ENCODE peak calls at places on chromosomes 13 and 19, in four cellular contexts. N is suprapubic skin, O is prostate gland, I is transverse colon. Z is an unnamed sample.
A peak's percentile ranks its signal among the peaks of the same experiment; 100 is the strongest.

GRCh38 chr13:111177803-111178389 is 62.8 kb downstream of the ARHGEF7 start:
- DNase-seq in N (no peak), O (no peak), I (no peak), Z (no peak)

GRCh38 chr19:6373813-6374108 is 1.2 kb downstream of the ALKBH7 start:
- DNase-seq in N (no peak), O (no peak), I (no peak), Z (no peak)

GRCh38 chr13:42880241-42880640 is 98.9 kb downstream of the FAM216B start:
- DNase-seq in N (no peak), O (no peak), I (no peak), Z (no peak)

GRCh38 chr13:33284916-33285315 is 639 bp downstream of the STARD13 start:
- DNase-seq in N (no peak), O (no peak), I (no peak), Z (no peak)

GRCh38 chr19:2249010-2249866 is at the start of gene AMH:
- DNase-seq in N (no peak), O (no peak), I (no peak), Z (no peak)

GRCh38 chr13:93522486-93522885 is 295.9 kb downstream of the GPC6 start:
- DNase-seq in N (no peak), O (no peak), I (no peak), Z (no peak)

GRCh38 chr13:28499579-28499978 is 4.7 kb upstream of the FLT1 start:
- DNase-seq in N (no peak), O (no peak), I (no peak), Z (no peak)

GRCh38 chr13:95643009-95643408 is 1.5 kb downstream of the DZIP1 start:
- DNase-seq in N (no peak), O (no peak), I (no peak), Z (no peak)

GRCh38 chr13:99050983-99051488 is 73.2 kb upstream of the DOCK9 start:
- DNase-seq in N (no peak), O (no peak), I (no peak), Z (no peak)

GRCh38 chr13:112690242-112690943 is 555 bp downstream of the ATP11A start:
- DNase-seq in N (peak; percentile 74), O (peak; percentile 18), I (peak; percentile 38), Z (peak; percentile 73)

DNA sequence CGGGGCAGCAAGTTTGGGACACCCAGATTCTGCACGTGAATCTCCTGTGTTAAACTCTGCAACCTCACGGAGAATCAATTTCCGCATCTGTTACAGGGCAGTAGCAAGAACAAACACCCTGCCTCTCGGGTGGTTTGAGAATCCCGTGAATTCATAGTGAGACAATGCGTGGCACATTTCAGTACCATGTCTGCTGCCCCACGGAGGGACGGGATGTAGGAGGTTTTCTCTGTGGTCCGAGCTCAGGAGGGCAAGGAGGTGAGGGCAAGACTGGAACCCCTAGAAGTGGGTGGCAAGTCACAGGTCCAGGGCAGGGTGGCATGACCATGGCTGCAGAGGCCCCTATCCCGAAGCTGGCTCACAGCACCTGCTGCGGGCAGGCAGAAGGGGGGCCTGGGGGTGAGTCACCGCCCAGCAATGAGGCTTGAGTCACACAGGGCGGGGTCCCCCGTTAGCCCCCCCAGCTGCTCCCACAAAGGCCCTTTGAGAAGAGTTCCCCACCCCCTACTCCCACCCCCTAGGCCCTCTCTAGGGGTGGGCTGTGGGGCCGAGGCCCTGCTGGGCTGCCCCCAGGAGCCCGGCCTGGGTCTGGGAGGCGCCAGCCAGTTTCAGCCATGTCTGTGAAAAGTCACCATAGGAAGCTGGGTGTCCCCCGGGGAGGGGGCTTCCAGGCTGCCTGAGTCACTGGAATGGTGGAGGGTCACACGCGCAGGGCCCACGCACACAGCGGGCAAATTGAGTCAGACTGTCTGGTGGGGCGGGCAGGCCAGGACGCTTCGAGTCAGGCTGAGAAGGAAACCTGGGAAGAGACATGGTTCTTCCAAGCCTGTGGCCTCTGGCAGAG is 25.8 kb upstream of the NANOS3 start:
- DNase-seq in N (peak; percentile 97), O (peak; percentile 87), I (peak; percentile 86), Z (peak; percentile 92)
- TF ChIP-seq POLR2A in N (no peak), O (peak; percentile 63), I (peak; percentile 40), Z (peak; percentile 30)

GRCh38 chr19:409515-410242 is 732 bp upstream of the C2CD4C start:
- DNase-seq in N (peak; percentile 60), O (no peak), I (no peak), Z (no peak)
- H3K4me3 ChIP-seq in N (peak overlapping the region; percentile 51), O (peak overlapping the region; percentile 27), I (peak overlapping the region; percentile 27), Z (peak overlapping the region; percentile 68)

GRCh38 chr19:15374796-15375440 is 4.7 kb downstream of the AKAP8 start:
- DNase-seq in N (no peak), O (no peak), I (no peak), Z (peak; percentile 61)
- H3K27ac ChIP-seq in N (peak overlapping the region; percentile 52), O (peak overlapping the region; percentile 19), I (no peak overlapping the region), Z (peak overlapping the region; percentile 75)

GRCh38 chr19:38850231-38850975 is 617 bp upstream of the HNRNPL start:
- DNase-seq in N (peak; percentile 100), O (peak; percentile 100), I (peak; percentile 99), Z (peak; percentile 100)
- TF ChIP-seq POLR2A in N (no peak), O (peak; percentile 97), I (peak; percentile 97), Z (peak; percentile 19)

Z was measured in heart left ventricle.